ENCODE peak calls at places on chromosomes 4 and X, in ten cellular contexts. S, W, F, Y, J, B, C, O, I and R are unnamed samples.

GRCh38 chrX:23782455-23782854 is 518 bp upstream of the SAT1 start:
- DNase-seq in S (no peak), W (no peak), F (no peak), Y (no peak), J (no peak), B (no peak), C (no peak), O (no peak), I (no peak), R (no peak)

GRCh38 chr4:1578968-1579833 is 104.9 kb downstream of the FAM53A start:
- DNase-seq in S (peak), W (peak), F (peak), Y (no peak), J (peak), B (peak), C (peak), O (peak), I (peak), R (peak)

GRCh38 chrX:960821-961220 is 251.6 kb downstream of the CRLF2 start:
- DNase-seq in S (no peak), W (no peak), F (no peak), Y (peak), J (no peak), B (no peak), C (no peak), O (peak), I (no peak), R (peak)

GRCh38 chrX:21940356-21940829 is at the start of gene SMS:
- DNase-seq in S (peak), W (peak), F (peak), Y (peak), J (peak), B (peak), C (peak), O (peak), I (peak), R (peak)

GRCh38 chrX:148871422-148872152 is 371.2 kb downstream of the AFF2 start:
- DNase-seq in S (no peak), W (no peak), F (no peak), Y (no peak), J (peak), B (no peak), C (no peak), O (no peak), I (no peak), R (peak)

GRCh38 chr4:187608001-187608421 is 387.6 kb upstream of the ZFP42 start:
- DNase-seq in S (no peak), W (no peak), F (no peak), Y (no peak), J (peak), B (no peak), C (no peak), O (no peak), I (no peak), R (no peak)

GRCh38 chr4:33063238-33063637 is 2343.1 kb downstream of the PCDH7 start:
- DNase-seq in S (no peak), W (no peak), F (no peak), Y (no peak), J (peak), B (no peak), C (no peak), O (no peak), I (no peak), R (no peak)

GRCh38 chrX:70422886-70423336 is at the start of gene GDPD2:
- DNase-seq in S (no peak), W (peak), F (no peak), Y (no peak), J (peak), B (no peak), C (no peak), O (no peak), I (no peak), R (no peak)

GRCh38 chrX:22184096-22184495 is 88.6 kb upstream of the CBLL2 start:
- DNase-seq in S (no peak), W (no peak), F (no peak), Y (no peak), J (no peak), B (no peak), C (no peak), O (no peak), I (no peak), R (no peak)

GRCh38 chr4:164446516-164446915 is 307.4 kb upstream of the SMIM31 start:
- DNase-seq in S (no peak), W (no peak), F (no peak), Y (no peak), J (no peak), B (no peak), C (no peak), O (no peak), I (no peak), R (no peak)

GRCh38 chr4:182126096-182126495 is 117.1 kb upstream of the TENM3 start:
- DNase-seq in S (no peak), W (no peak), F (no peak), Y (no peak), J (no peak), B (no peak), C (no peak), O (no peak), I (no peak), R (no peak)

GRCh38 chr4:142817442-142817841 is 28.7 kb downstream of the INPP4B start:
- DNase-seq in S (no peak), W (peak), F (no peak), Y (no peak), J (peak), B (peak), C (no peak), O (peak), I (no peak), R (peak)

GRCh38 chr4:154354883-154355282 is 136.7 kb downstream of the DCHS2 start:
- DNase-seq in S (no peak), W (no peak), F (no peak), Y (no peak), J (no peak), B (no peak), C (no peak), O (no peak), I (no peak), R (no peak)

GRCh38 chr4:175412161-175412560 is 399.9 kb downstream of the GPM6A start:
- DNase-seq in S (no peak), W (no peak), F (no peak), Y (no peak), J (no peak), B (no peak), C (no peak), O (no peak), I (no peak), R (no peak)

GRCh38 chr4:66949424-66949823 is 595.9 kb downstream of the CENPC start:
- DNase-seq in S (no peak), W (no peak), F (no peak), Y (no peak), J (no peak), B (no peak), C (no peak), O (no peak), I (peak), R (no peak)

GRCh38 chr4:90503677-90504076 is 376.5 kb downstream of the CCSER1 start:
- DNase-seq in S (no peak), W (no peak), F (no peak), Y (no peak), J (no peak), B (no peak), C (no peak), O (no peak), I (peak), R (no peak)

GRCh38 chr4:121126449-121127006 is 37.6 kb downstream of the TNIP3 start:
- DNase-seq in S (no peak), W (no peak), F (no peak), Y (no peak), J (no peak), B (no peak), C (no peak), O (no peak), I (no peak), R (no peak)

GRCh38 chr4:169271692-169272007 is 894 bp upstream of the SH3RF1 start:
- DNase-seq in S (no peak), W (no peak), F (no peak), Y (no peak), J (no peak), B (no peak), C (no peak), O (no peak), I (no peak), R (no peak)

GRCh38 chrX:42485621-42486020 is 292.3 kb downstream of the PPP1R2C start:
- DNase-seq in S (no peak), W (no peak), F (no peak), Y (no peak), J (no peak), B (no peak), C (no peak), O (no peak), I (no peak), R (no peak)

GRCh38 chr4:168076989-168077725 is 15.2 kb upstream of the ANXA10 start:
- DNase-seq in S (no peak), W (peak), F (no peak), Y (peak), J (peak), B (peak), C (peak), O (no peak), I (peak), R (peak)

GRCh38 chr4:89434364-89434988 is 126.9 kb upstream of the GPRIN3 start:
- DNase-seq in S (no peak), W (peak), F (no peak), Y (no peak), J (peak), B (no peak), C (no peak), O (no peak), I (peak), R (no peak)

GRCh38 chr4:79439489-79439888 is 31.5 kb upstream of the GK2 start:
- DNase-seq in S (no peak), W (no peak), F (no peak), Y (no peak), J (no peak), B (no peak), C (no peak), O (no peak), I (no peak), R (no peak)

GRCh38 chr4:884259-884658 is 47.9 kb downstream of the GAK start:
- DNase-seq in S (no peak), W (no peak), F (no peak), Y (no peak), J (no peak), B (no peak), C (no peak), O (no peak), I (no peak), R (no peak)

GRCh38 chrX:25156323-25156722 is 140.6 kb upstream of the ARX start:
- DNase-seq in S (no peak), W (peak), F (no peak), Y (no peak), J (no peak), B (no peak), C (no peak), O (no peak), I (no peak), R (peak)

GRCh38 chrX:12805333-12805732 is 14.1 kb downstream of the PRPS2 start:
- DNase-seq in S (no peak), W (no peak), F (no peak), Y (no peak), J (no peak), B (no peak), C (no peak), O (no peak), I (no peak), R (no peak)

GRCh38 chrX:148271263-148271662 is 229.2 kb upstream of the AFF2 start:
- DNase-seq in S (no peak), W (no peak), F (no peak), Y (no peak), J (no peak), B (no peak), C (no peak), O (no peak), I (no peak), R (no peak)

GRCh38 chrX:11437642-11438379 is 144.6 kb downstream of the AMELX start:
- DNase-seq in S (no peak), W (no peak), F (no peak), Y (no peak), J (peak), B (no peak), C (no peak), O (peak), I (peak), R (peak)

GRCh38 chr4:47071863-47072441 is 40.6 kb downstream of the GABRB1 start:
- DNase-seq in S (no peak), W (no peak), F (no peak), Y (no peak), J (peak), B (no peak), C (no peak), O (no peak), I (no peak), R (no peak)

GRCh38 chr4:16262188-16262587 is 35.9 kb upstream of the TAPT1 start:
- DNase-seq in S (no peak), W (no peak), F (no peak), Y (no peak), J (no peak), B (no peak), C (no peak), O (no peak), I (peak), R (no peak)

GRCh38 chr4:88702780-88703179 is 5.2 kb upstream of the NAP1L5 start:
- DNase-seq in S (no peak), W (no peak), F (no peak), Y (no peak), J (no peak), B (no peak), C (no peak), O (no peak), I (no peak), R (no peak)

GRCh38 chr4:133081246-133081645 is 67.8 kb upstream of the PCDH10 start:
- DNase-seq in S (no peak), W (no peak), F (no peak), Y (no peak), J (no peak), B (no peak), C (no peak), O (no peak), I (no peak), R (no peak)

GRCh38 chrX:19659929-19660328 is 144.6 kb upstream of the MAP3K15 start:
- DNase-seq in S (no peak), W (no peak), F (no peak), Y (no peak), J (peak), B (no peak), C (no peak), O (no peak), I (peak), R (no peak)

GRCh38 chr4:70269674-70270073 is 27.3 kb downstream of the CSN3 start:
- DNase-seq in S (no peak), W (peak), F (no peak), Y (no peak), J (peak), B (no peak), C (no peak), O (no peak), I (no peak), R (no peak)

GRCh38 chr4:72564184-72564583 is 4.8 kb downstream of the ADAMTS3 start:
- DNase-seq in S (no peak), W (no peak), F (no peak), Y (no peak), J (peak), B (no peak), C (no peak), O (no peak), I (no peak), R (no peak)

GRCh38 chrX:2691543-2692220 is 587 bp downstream of the CD99 start:
- DNase-seq in S (no peak), W (no peak), F (no peak), Y (no peak), J (peak), B (peak), C (no peak), O (peak), I (peak), R (peak)

GRCh38 chr4:37540486-37540885 is 145.7 kb downstream of the RELL1 start:
- DNase-seq in S (no peak), W (no peak), F (no peak), Y (no peak), J (peak), B (no peak), C (no peak), O (no peak), I (no peak), R (no peak)

GRCh38 chr4:55311792-55312490 is 34.1 kb upstream of the SRD5A3 start:
- DNase-seq in S (no peak), W (no peak), F (no peak), Y (no peak), J (peak), B (no peak), C (no peak), O (no peak), I (no peak), R (no peak)

GRCh38 chr4:3724319-3725231 is 41.6 kb upstream of the ADRA2C start:
- DNase-seq in S (no peak), W (no peak), F (no peak), Y (no peak), J (no peak), B (no peak), C (no peak), O (no peak), I (no peak), R (no peak)

GRCh38 chr4:7831330-7831729 is 108.3 kb downstream of the AFAP1 start:
- DNase-seq in S (no peak), W (no peak), F (peak), Y (no peak), J (peak), B (peak), C (no peak), O (no peak), I (no peak), R (no peak)